ENCODE peak calls at places on chromosomes 12 and 14, in four cellular contexts. R is fibroblast of lung, K is keratinocyte, O is HCT116. E is an unnamed sample.

GRCh38 chr12:80745851-80746250 is 29.1 kb downstream of the MYF5 start:
- DNase-seq in R (no peak), K (no peak), O (no peak), E (no peak)

GRCh38 chr12:560666-561065 is 100.9 kb downstream of the B4GALNT3 start:
- DNase-seq in R (no peak), K (no peak), O (no peak), E (no peak)

GRCh38 chr12:5809586-5809985 is 135.5 kb downstream of the ANO2 start:
- DNase-seq in R (no peak), K (no peak), O (no peak), E (no peak)

GRCh38 chr14:68713782-68714181 is 79.1 kb downstream of the ZFP36L1 start:
- DNase-seq in R (no peak), K (no peak), O (no peak), E (no peak)

GRCh38 chr14:50040401-50040775 is 76.0 kb downstream of the VCPKMT start:
- DNase-seq in R (peak; percentile 71), K (no peak), O (no peak), E (no peak)

GRCh38 chr12:52152905-52153317 is 38.9 kb downstream of the KRT80 start:
- DNase-seq in R (no peak), K (no peak), O (no peak), E (no peak)

GRCh38 chr12:27870939-27871338 is 90.9 kb upstream of the MANSC4 start:
- DNase-seq in R (peak; percentile 70), K (no peak), O (no peak), E (no peak)

GRCh38 chr12:95351745-95352144 is 122.2 kb upstream of the METAP2 start:
- DNase-seq in R (no peak), K (no peak), O (no peak), E (no peak)

GRCh38 chr14:59632381-59632780 is 55.8 kb upstream of the CCDC175 start:
- DNase-seq in R (peak; percentile 24), K (no peak), O (peak; percentile 33), E (no peak)

GRCh38 chr14:69693145-69693544 is 73.8 kb upstream of the SRSF5 start:
- DNase-seq in R (peak; percentile 66), K (no peak), O (no peak), E (no peak)

GRCh38 chr12:69633061-69633460 is 22.4 kb upstream of the LRRC10 start:
- DNase-seq in R (no peak), K (no peak), O (no peak), E (no peak)

GRCh38 chr14:97976861-97977260 is 1179.7 kb downstream of the VRK1 start:
- DNase-seq in R (no peak), K (no peak), O (no peak), E (no peak)

GRCh38 chr14:94499673-94500072 is 9.6 kb downstream of the SERPINA12 start:
- DNase-seq in R (no peak), K (no peak), O (no peak), E (no peak)

GRCh38 chr12:128259556-128260070 is 7.4 kb upstream of the TMEM132C start:
- DNase-seq in R (peak; percentile 0), K (no peak), O (no peak), E (no peak)

GRCh38 chr14:95524706-95525512 is 8.5 kb upstream of the SYNE3 start:
- DNase-seq in R (no peak), K (no peak), O (peak; percentile 41), E (no peak)

GRCh38 chr14:54503476-54503875 is 6.2 kb upstream of the CGRRF1 start:
- DNase-seq in R (peak; percentile 46), K (no peak), O (peak; percentile 45), E (no peak)

GRCh38 chr14:105987563-105987962 is 461.2 kb downstream of the TMEM121 start:
- DNase-seq in R (no peak), K (no peak), O (no peak), E (no peak)

GRCh38 chr14:94411638-94412037 is 23.2 kb upstream of the SERPINA1 start:
- DNase-seq in R (no peak), K (no peak), O (no peak), E (no peak)

GRCh38 chr14:96204151-96205058 is at the start of gene BDKRB2:
- DNase-seq in R (peak; percentile 91), K (no peak), O (peak; percentile 38), E (no peak)

GRCh38 chr12:92608418-92609091 is 94.2 kb upstream of the PLEKHG7 start:
- DNase-seq in R (peak; percentile 70), K (no peak), O (peak; percentile 33), E (peak; percentile 9)

GRCh38 chr14:61471297-61471980 is 150.1 kb downstream of the PRKCH start:
- DNase-seq in R (no peak), K (no peak), O (no peak), E (no peak)

GRCh38 chr14:54614296-54614695 is 47.4 kb downstream of the SAMD4A start:
- DNase-seq in R (no peak), K (no peak), O (no peak), E (no peak)

GRCh38 chr14:104515811-104516780 is 63.5 kb upstream of the C14orf180 start:
- DNase-seq in R (no peak), K (no peak), O (no peak), E (no peak)

GRCh38 chr14:29805415-29806123 is 122.1 kb downstream of the PRKD1 start:
- DNase-seq in R (peak; percentile 98), K (no peak), O (no peak), E (no peak)

GRCh38 chr12:100199023-100199346 is 1.6 kb upstream of the ACTR6 start:
- DNase-seq in R (no peak), K (no peak), O (no peak), E (no peak)

GRCh38 chr12:76259071-76259470 is 89.1 kb downstream of the BBS10 start:
- DNase-seq in R (peak; percentile 53), K (no peak), O (no peak), E (no peak)

GRCh38 chr14:77988966-77989365 is 181.2 kb upstream of the NRXN3 start:
- DNase-seq in R (peak; percentile 72), K (no peak), O (no peak), E (no peak)

GRCh38 chr12:113610698-113611097 is 139.0 kb upstream of the LHX5 start:
- DNase-seq in R (no peak), K (no peak), O (no peak), E (no peak)
- TF ChIP-seq EZH2 in R (no peak), K (no peak), O (no peak), E (no peak)

GRCh38 chr12:111254106-111254505 is 114.8 kb downstream of the PHETA1 start:
- DNase-seq in R (no peak), K (no peak), O (no peak), E (no peak)

GRCh38 chr12:111259231-111259630 is 109.7 kb downstream of the PHETA1 start:
- DNase-seq in R (no peak), K (no peak), O (no peak), E (no peak)

GRCh38 chr12:111256629-111257434 is 112.1 kb downstream of the PHETA1 start:
- DNase-seq in R (no peak), K (no peak), O (no peak), E (no peak)

GRCh38 chr12:111255261-111255660 is 113.6 kb downstream of the PHETA1 start:
- DNase-seq in R (no peak), K (no peak), O (no peak), E (no peak)

GRCh38 chr12:111257435-111257902 is 111.4 kb downstream of the PHETA1 start:
- DNase-seq in R (no peak), K (no peak), O (no peak), E (no peak)
- TF ChIP-seq EZH2 in R (no peak), K (no peak), O (no peak), E (no peak)

GRCh38 chr14:100279563-100279962 is 26.7 kb downstream of the SLC25A29 start:
- DNase-seq in R (no peak), K (no peak), O (no peak), E (no peak)
- TF ChIP-seq EZH2 in R (no peak), K (no peak), O (no peak), E (no peak)

GRCh38 chr12:41103614-41104013 is 84.5 kb upstream of the PDZRN4 start:
- DNase-seq in R (no peak), K (no peak), O (no peak), E (no peak)

GRCh38 chr12:41096797-41097196 is 91.3 kb upstream of the PDZRN4 start:
- DNase-seq in R (no peak), K (no peak), O (no peak), E (no peak)

GRCh38 chr12:41101821-41102220 is 86.3 kb upstream of the PDZRN4 start:
- DNase-seq in R (no peak), K (no peak), O (no peak), E (no peak)

GRCh38 chr12:41106315-41106714 is 81.8 kb upstream of the PDZRN4 start:
- DNase-seq in R (no peak), K (no peak), O (no peak), E (no peak)

GRCh38 chr12:41100572-41100971 is 87.5 kb upstream of the PDZRN4 start:
- DNase-seq in R (no peak), K (no peak), O (no peak), E (no peak)
- TF ChIP-seq EZH2 in R (no peak), K (no peak), O (no peak), E (no peak)

DNA sequence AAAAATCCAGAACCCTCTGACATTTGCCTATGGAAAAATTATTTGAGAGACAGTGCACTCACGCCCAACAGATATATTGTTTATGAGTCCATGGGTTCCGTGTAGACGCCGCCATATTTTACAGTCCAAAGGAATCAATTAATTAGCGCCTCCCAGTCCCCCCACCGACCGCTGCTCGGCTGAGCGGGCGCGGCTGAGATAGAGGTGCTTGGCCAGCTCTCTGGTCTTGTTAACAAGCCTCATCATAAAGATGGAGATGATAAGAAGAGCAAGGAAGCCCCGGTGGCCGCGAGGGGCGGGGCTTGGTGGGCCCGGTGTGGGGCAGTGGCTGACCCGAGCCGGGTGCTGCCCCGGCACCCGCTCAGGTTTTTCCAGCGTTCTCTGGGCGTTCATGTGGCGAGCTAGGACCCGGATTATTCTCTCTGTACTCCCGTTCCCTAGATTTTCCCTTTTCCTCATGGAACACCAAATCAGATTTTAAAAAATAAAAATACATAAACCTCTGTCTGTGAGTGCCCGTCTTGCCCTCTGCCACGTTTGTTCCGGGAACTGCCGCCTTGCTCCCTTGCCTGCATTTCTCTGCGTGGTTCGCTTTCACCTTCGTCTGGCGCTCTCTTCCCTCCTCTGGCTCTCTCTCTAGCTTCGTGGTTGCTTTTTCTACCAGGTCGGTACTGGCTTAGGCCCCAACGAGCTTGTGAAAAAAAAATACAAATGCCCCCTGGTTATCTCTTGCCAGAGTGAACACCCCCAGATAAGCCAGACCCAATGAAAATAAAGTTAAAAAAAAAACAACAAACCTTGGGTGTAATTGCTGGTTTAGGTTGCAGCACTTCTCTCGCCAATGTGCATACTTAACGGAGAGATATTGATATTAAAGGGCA is 9.0 kb downstream of the HOXC12 start:
- DNase-seq in R (no peak), K (no peak), O (no peak), E (no peak)
- TF ChIP-seq EZH2 in R (peak; percentile 57), K (no peak), O (no peak), E (no peak)